ENCODE peak calls at places on chromosomes 11 and 22, in six cellular contexts. Y is IMR-90, B is SK-N-SH, W is gastrocnemius medialis, G is pancreas, I is body of pancreas. H is an unnamed sample.
A peak's percentile ranks its signal among the peaks of the same experiment; 100 is the strongest.

GRCh38 chr22:21445437-21446127 is 21.6 kb upstream of the TMEM191C start:
- DNase-seq in Y (no peak), B (no peak), W (no peak), G (peak; percentile 2), I (no peak), H (peak; percentile 56)

GRCh38 chr11:1573077-1573846 is 1.2 kb upstream of the DUSP8 start:
- DNase-seq in Y (no peak), B (peak; percentile 58), W (no peak), G (peak; percentile 75), I (peak; percentile 66), H (no peak)

GRCh38 chr22:20422965-20423635 is 14.5 kb downstream of the SCARF2 start:
- DNase-seq in Y (no peak), B (peak; percentile 88), W (peak; percentile 79), G (peak; percentile 70), I (peak; percentile 58), H (peak; percentile 80)

GRCh38 chr11:95453616-95454118 is 222.7 kb upstream of the SESN3 start:
- DNase-seq in Y (no peak), B (no peak), W (no peak), G (peak; percentile 43), I (peak; percentile 58), H (peak; percentile 89)

GRCh38 chr11:76336597-76336996 is 44.3 kb downstream of the THAP12 start:
- DNase-seq in Y (no peak), B (no peak), W (no peak), G (no peak), I (no peak), H (no peak)

GRCh38 chr22:22700631-22701030 is 56.2 kb downstream of the GGTLC2 start:
- DNase-seq in Y (no peak), B (no peak), W (no peak), G (no peak), I (no peak), H (no peak)

GRCh38 chr11:3853935-3854659 is 1.4 kb upstream of the STIM1 start:
- DNase-seq in Y (no peak), B (no peak), W (peak; percentile 94), G (no peak), I (peak; percentile 54), H (peak; percentile 61)

GRCh38 chr11:112881461-112881860 is 79.8 kb upstream of the NCAM1 start:
- DNase-seq in Y (no peak), B (peak; percentile 95), W (peak; percentile 70), G (peak; percentile 58), I (peak; percentile 74), H (peak; percentile 90)

GRCh38 chr22:23084453-23085350 is 14.4 kb downstream of the GNAZ start:
- DNase-seq in Y (no peak), B (no peak), W (no peak), G (no peak), I (no peak), H (no peak)

GRCh38 chr11:123434262-123434661 is 4.2 kb downstream of the GRAMD1B start:
- DNase-seq in Y (peak; percentile 22), B (peak; percentile 30), W (no peak), G (no peak), I (no peak), H (no peak)

GRCh38 chr11:123431619-123432018 is 1.6 kb downstream of the GRAMD1B start:
- DNase-seq in Y (peak; percentile 23), B (no peak), W (no peak), G (no peak), I (no peak), H (no peak)

GRCh38 chr11:123438191-123438627 is 8.1 kb downstream of the GRAMD1B start:
- DNase-seq in Y (peak; percentile 17), B (no peak), W (no peak), G (no peak), I (no peak), H (no peak)

GRCh38 chr11:123437236-123437979 is 7.3 kb downstream of the GRAMD1B start:
- DNase-seq in Y (no peak), B (no peak), W (no peak), G (no peak), I (no peak), H (no peak)

GRCh38 chr11:123434911-123435310 is 4.8 kb downstream of the GRAMD1B start:
- DNase-seq in Y (no peak), B (no peak), W (no peak), G (no peak), I (no peak), H (no peak)
- H3K27ac ChIP-seq in Y (no peak overlapping the region), B (no peak overlapping the region), W (no peak overlapping the region), G (no peak overlapping the region), I (no peak overlapping the region), H (no peak overlapping the region)

GRCh38 chr11:62352355-62353336 is 15.4 kb downstream of the ASRGL1 start:
- DNase-seq in Y (no peak), B (no peak), W (no peak), G (no peak), I (no peak), H (no peak)
- H3K27ac ChIP-seq in Y (no peak overlapping the region), B (no peak overlapping the region), W (no peak overlapping the region), G (no peak overlapping the region), I (no peak overlapping the region), H (no peak overlapping the region)

GRCh38 chr11:40787243-40787642 is 672.2 kb downstream of the LRRC4C start:
- DNase-seq in Y (no peak), B (no peak), W (no peak), G (no peak), I (no peak), H (no peak)
- H3K27ac ChIP-seq in Y (no peak overlapping the region), B (no peak overlapping the region), W (no peak overlapping the region), G (no peak overlapping the region), I (no peak overlapping the region), H (no peak overlapping the region)

GRCh38 chr11:128341280-128341679 is 246.1 kb downstream of the ETS1 start:
- DNase-seq in Y (no peak), B (no peak), W (no peak), G (no peak), I (no peak), H (no peak)

GRCh38 chr11:128343134-128343514 is 244.2 kb downstream of the ETS1 start:
- DNase-seq in Y (no peak), B (no peak), W (no peak), G (no peak), I (no peak), H (no peak)

GRCh38 chr11:128343870-128344269 is 243.5 kb downstream of the ETS1 start:
- DNase-seq in Y (peak; percentile 41), B (no peak), W (no peak), G (no peak), I (no peak), H (no peak)

GRCh38 chr11:128341767-128342318 is 245.5 kb downstream of the ETS1 start:
- DNase-seq in Y (no peak), B (no peak), W (no peak), G (no peak), I (no peak), H (no peak)

GRCh38 chr11:128342511-128343133 is 244.7 kb downstream of the ETS1 start:
- DNase-seq in Y (peak; percentile 86), B (no peak), W (peak; percentile 50), G (no peak), I (no peak), H (peak; percentile 50)
- H3K27ac ChIP-seq in Y (peak overlapping the region; percentile 26), B (no peak overlapping the region), W (peak overlapping the region; percentile 67), G (no peak overlapping the region), I (no peak overlapping the region), H (peak overlapping the region; percentile 84)

DNA sequence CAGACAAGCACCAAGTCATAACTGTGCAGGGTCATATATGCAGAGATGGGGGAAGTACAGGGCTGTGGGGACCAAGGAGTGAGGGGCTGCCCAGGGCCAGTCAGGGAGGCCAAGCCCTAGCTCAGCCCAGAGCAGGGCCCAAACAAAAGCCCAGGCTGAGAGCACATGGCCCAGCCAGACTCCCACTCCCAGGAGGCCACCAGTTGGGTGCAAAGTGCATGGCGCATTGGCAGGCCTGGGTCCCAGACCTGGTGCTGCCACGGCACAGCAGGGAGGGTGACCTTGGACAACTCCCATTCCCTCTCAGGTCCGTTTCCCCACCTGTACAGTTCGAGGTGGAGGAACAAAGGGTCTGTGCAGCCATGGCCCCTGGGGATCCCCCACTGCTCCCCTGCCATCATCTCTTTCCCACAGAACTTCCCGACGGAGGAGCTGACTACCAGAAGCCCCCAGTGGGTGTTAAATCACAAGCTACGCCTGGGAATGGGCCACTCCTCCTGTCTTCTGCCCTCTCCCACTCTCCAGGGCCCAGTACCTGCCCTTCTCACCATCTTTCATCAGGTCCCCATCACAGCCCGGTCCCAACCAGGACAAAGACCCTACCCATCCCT is 608 bp downstream of the NIPSNAP1 start:
- DNase-seq in Y (no peak), B (peak; percentile 62), W (no peak), G (peak; percentile 22), I (peak; percentile 17), H (no peak)
- H3K27ac ChIP-seq in Y (peak overlapping the region; percentile 26), B (peak overlapping the region; percentile 28), W (no peak overlapping the region), G (peak overlapping the region; percentile 53), I (peak overlapping the region; percentile 21), H (peak overlapping the region; percentile 39)

DNA sequence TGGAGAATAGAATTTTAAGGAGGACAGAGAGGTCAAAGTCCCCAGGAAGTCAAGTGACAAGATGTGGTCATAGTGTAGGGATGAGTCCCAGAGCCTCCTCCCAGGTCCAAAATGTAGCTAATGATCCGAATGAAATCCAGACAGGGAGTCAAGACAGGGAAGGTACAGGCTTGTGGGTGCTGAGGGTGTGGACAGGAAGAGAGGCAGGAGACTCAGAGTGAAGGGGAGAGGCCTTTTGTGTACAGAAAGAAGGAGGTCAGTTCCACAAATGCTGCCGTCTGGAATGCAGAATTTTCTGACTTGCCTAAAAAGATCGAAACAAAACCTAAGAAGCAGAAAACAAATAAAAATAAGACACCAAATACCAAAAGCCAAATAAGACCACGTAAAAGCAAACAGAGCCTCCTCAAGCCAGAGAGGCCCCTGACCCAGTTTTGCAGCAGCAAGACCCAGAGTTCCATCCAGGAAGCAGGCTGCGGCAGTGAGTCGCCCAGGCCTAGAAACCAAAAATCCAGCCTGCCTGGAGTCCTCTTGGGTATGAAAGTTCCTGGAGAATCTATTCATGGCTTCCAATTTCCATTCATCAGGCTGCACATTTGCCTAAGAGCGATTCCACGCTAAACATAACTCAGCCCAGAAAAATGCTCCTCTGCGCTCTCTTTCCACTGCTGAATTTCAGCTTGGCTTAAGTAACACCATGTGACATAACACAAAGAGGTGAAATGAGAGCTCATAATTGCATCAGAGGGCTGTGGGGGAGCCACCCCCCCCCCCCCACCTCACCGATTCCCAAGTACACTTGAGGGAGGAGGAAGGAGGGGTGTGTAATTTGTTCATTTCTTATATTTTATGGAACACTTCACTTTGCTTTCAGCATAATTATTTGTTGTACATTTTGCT is 71.1 kb downstream of the KIRREL3 start:
- DNase-seq in Y (peak; percentile 84), B (no peak), W (no peak), G (no peak), I (no peak), H (peak; percentile 46)
- H3K27ac ChIP-seq in Y (peak overlapping the region; percentile 49), B (peak overlapping the region; percentile 68), W (no peak overlapping the region), G (no peak overlapping the region), I (no peak overlapping the region), H (no peak overlapping the region)

GRCh38 chr11:128334311-128335044 is 252.9 kb downstream of the ETS1 start:
- DNase-seq in Y (no peak), B (no peak), W (no peak), G (no peak), I (no peak), H (peak; percentile 69)
- H3K27ac ChIP-seq in Y (no peak overlapping the region), B (no peak overlapping the region), W (peak overlapping the region; percentile 54), G (no peak overlapping the region), I (no peak overlapping the region), H (peak overlapping the region; percentile 74)

H was measured in right cardiac atrium.